ENCODE peak calls at places on chromosomes 4 and X, in seven cellular contexts. Z, X, C, B, E, H and W are unnamed samples.

GRCh38 chr4:159191989-159192388 is 89.1 kb downstream of the RAPGEF2 start:
- DNase-seq in Z (no peak), X (peak; percentile 51), C (peak; percentile 17), B (peak; percentile 65), E (no peak), H (no peak), W (peak; percentile 6)

GRCh38 chrX:153662266-153662665 is 11.3 kb downstream of the PNCK start:
- DNase-seq in Z (peak; percentile 27), X (peak; percentile 51), C (no peak), B (peak; percentile 48), E (no peak), H (peak; percentile 76), W (no peak)

GRCh38 chr4:184731056-184731455 is 2.8 kb downstream of the CENPU start:
- DNase-seq in Z (no peak), X (no peak), C (no peak), B (no peak), E (no peak), H (no peak), W (no peak)

GRCh38 chrX:1521459-1521956 is 15.5 kb downstream of the P2RY8 start:
- DNase-seq in Z (no peak), X (no peak), C (no peak), B (peak; percentile 29), E (peak; percentile 99), H (peak; percentile 46), W (peak; percentile 16)

GRCh38 chr4:139585468-139585867 is 29.4 kb upstream of the SETD7 start:
- DNase-seq in Z (no peak), X (no peak), C (no peak), B (no peak), E (no peak), H (no peak), W (no peak)

GRCh38 chrX:24498975-24499374 is 33.9 kb downstream of the PDK3 start:
- DNase-seq in Z (peak; percentile 30), X (no peak), C (no peak), B (no peak), E (no peak), H (no peak), W (peak; percentile 48)

GRCh38 chrX:35826503-35826902 is 28.4 kb downstream of the MAGEB16 start:
- DNase-seq in Z (no peak), X (no peak), C (no peak), B (no peak), E (no peak), H (no peak), W (no peak)

GRCh38 chrX:107731831-107732502 is 43.6 kb downstream of the TSC22D3 start:
- DNase-seq in Z (peak; percentile 44), X (peak; percentile 42), C (peak; percentile 73), B (no peak), E (no peak), H (no peak), W (peak; percentile 73)

GRCh38 chr4:4837316-4837715 is 22.1 kb upstream of the MSX1 start:
- DNase-seq in Z (no peak), X (no peak), C (no peak), B (no peak), E (no peak), H (no peak), W (no peak)

GRCh38 chr4:173991321-173991720 is 292.1 kb downstream of the FBXO8 start:
- DNase-seq in Z (no peak), X (no peak), C (no peak), B (no peak), E (no peak), H (no peak), W (no peak)

GRCh38 chrX:135295238-135295943 is 13.9 kb upstream of the ETDC start:
- DNase-seq in Z (peak; percentile 59), X (no peak), C (no peak), B (no peak), E (peak; percentile 9), H (peak; percentile 63), W (no peak)

GRCh38 chr4:112552668-112553067 is 36.7 kb upstream of the NEUROG2 start:
- DNase-seq in Z (no peak), X (peak; percentile 32), C (no peak), B (peak; percentile 17), E (no peak), H (no peak), W (no peak)

GRCh38 chr4:98890698-98891097 is 38.2 kb downstream of the EIF4E start:
- DNase-seq in Z (no peak), X (no peak), C (no peak), B (no peak), E (no peak), H (no peak), W (no peak)

GRCh38 chr4:40152642-40153041 is 44.2 kb upstream of the RHOH start:
- DNase-seq in Z (no peak), X (no peak), C (no peak), B (no peak), E (no peak), H (no peak), W (no peak)

GRCh38 chr4:11355224-11355623 is 73.5 kb downstream of the HS3ST1 start:
- DNase-seq in Z (no peak), X (no peak), C (no peak), B (no peak), E (no peak), H (no peak), W (no peak)

GRCh38 chr4:153259679-153260078 is 55.4 kb downstream of the TRIM2 start:
- DNase-seq in Z (no peak), X (no peak), C (no peak), B (no peak), E (no peak), H (no peak), W (no peak)

GRCh38 chr4:153260152-153260551 is 55.9 kb downstream of the TRIM2 start:
- DNase-seq in Z (no peak), X (no peak), C (no peak), B (no peak), E (no peak), H (no peak), W (no peak)

GRCh38 chr4:153261922-153262321 is 57.7 kb downstream of the TRIM2 start:
- DNase-seq in Z (no peak), X (no peak), C (no peak), B (no peak), E (no peak), H (no peak), W (no peak)

GRCh38 chr4:153261431-153261830 is 57.2 kb downstream of the TRIM2 start:
- DNase-seq in Z (no peak), X (no peak), C (no peak), B (no peak), E (no peak), H (no peak), W (no peak)

GRCh38 chr4:153260553-153261306 is 56.5 kb downstream of the TRIM2 start:
- DNase-seq in Z (peak; percentile 51), X (no peak), C (no peak), B (no peak), E (no peak), H (no peak), W (no peak)
- TF ChIP-seq JUND in Z (no peak), X (no peak), C (no peak), B (no peak), E (no peak), H (peak; percentile 65), W (no peak)

GRCh38 chrX:15349046-15349445 is 13.7 kb upstream of the PIGA start:
- DNase-seq in Z (peak; percentile 62), X (peak; percentile 39), C (peak; percentile 15), B (peak; percentile 55), E (no peak), H (no peak), W (peak; percentile 55)

GRCh38 chrX:15356444-15356843 is 21.1 kb upstream of the PIGA start:
- DNase-seq in Z (no peak), X (no peak), C (no peak), B (no peak), E (no peak), H (no peak), W (no peak)

DNA sequence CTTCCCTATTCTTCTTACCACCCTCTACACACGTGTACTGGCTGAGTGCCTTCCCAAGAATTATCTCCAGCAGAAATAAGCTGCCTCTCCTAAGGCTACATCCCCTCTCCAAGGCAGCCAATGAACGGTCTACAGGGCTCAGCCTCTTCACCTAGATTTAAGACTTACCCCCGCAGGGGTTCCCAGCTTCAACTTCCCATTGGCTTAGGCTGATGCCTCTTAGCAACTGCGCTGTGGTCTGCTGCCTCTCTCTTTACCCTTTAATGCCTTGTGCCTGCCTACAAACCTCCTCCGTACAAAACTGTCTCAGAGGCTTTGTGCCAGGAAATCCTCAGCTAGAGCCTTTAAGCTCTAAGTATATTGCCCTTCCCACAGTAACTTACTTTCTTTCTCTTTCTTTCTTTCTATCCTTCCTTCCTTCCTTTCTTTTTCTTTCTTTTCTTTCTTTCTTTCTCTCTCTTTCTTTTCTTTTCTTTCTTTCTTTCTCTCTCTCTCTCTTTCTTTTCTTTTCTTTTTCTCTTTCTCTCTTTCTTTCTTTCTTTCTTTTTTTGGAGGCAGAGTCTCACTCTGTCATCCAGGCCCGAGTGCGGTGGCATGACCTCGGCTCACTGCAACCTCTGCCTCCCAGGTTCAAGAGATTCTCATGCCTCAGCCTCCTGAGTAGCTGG is 15.1 kb upstream of the PIGA start:
- DNase-seq in Z (peak; percentile 10), X (no peak), C (no peak), B (no peak), E (no peak), H (peak; percentile 45), W (no peak)
- TF ChIP-seq JUND in Z (no peak), X (no peak), C (no peak), B (no peak), E (no peak), H (no peak), W (no peak)

GRCh38 chr4:186201535-186202230 is 10.3 kb downstream of the CYP4V2 start:
- DNase-seq in Z (peak; percentile 60), X (peak; percentile 66), C (peak; percentile 39), B (peak; percentile 59), E (no peak), H (peak; percentile 64), W (peak; percentile 77)
- TF ChIP-seq JUND in Z (no peak), X (no peak), C (no peak), B (no peak), E (no peak), H (no peak), W (no peak)

GRCh38 chr4:150252306-150252705 is 174.1 kb downstream of the DCLK2 start:
- DNase-seq in Z (no peak), X (no peak), C (no peak), B (no peak), E (no peak), H (no peak), W (no peak)
- TF ChIP-seq JUND in Z (no peak), X (no peak), C (no peak), B (no peak), E (no peak), H (no peak), W (no peak)

GRCh38 chr4:119735136-119735770 is 106.6 kb upstream of the PDE5A start:
- DNase-seq in Z (no peak), X (no peak), C (no peak), B (no peak), E (no peak), H (no peak), W (no peak)
- TF ChIP-seq JUND in Z (peak; percentile 8), X (no peak), C (no peak), B (no peak), E (no peak), H (no peak), W (no peak)

DNA sequence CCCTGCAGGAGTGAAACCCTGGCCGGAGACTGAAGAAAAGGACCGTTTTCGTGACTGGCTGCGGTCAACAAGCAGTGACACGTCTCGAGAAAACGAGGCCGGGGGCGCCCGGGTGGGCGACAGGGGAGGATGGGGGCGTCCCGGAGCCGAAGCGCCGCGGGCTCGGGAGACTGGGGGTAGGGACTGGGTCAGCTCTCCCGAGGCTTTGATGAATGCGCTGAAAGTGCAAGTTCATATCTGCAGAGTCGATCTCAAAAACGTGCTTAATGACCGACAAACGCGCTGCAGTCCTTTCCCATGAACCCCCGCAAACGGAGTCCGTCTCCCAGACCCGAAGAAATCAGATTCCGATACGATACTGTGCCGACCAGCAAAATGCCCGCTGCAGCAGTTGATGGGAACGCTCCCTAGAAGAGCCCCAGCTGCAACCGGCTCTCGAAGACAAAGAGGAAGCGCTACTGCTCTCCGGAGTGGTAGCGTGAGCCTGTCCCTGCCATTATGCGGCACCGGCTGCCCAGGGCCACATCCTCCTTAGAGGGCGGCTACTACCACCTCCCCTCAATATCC is 806 bp upstream of the CD99L2 start:
- DNase-seq in Z (peak; percentile 37), X (no peak), C (peak; percentile 15), B (no peak), E (no peak), H (no peak), W (peak; percentile 28)
- TF ChIP-seq JUND in Z (no peak), X (no peak), C (no peak), B (no peak), E (no peak), H (no peak), W (no peak)